ENCODE peak calls at places on chromosomes 4 and X, in six cellular contexts. One of them, this sample, is unnamed.

GRCh38 chr4:10275696-10276095 is 159.1 kb upstream of the WDR1 start:
- DNase-seq in left ventricle myocardium inferior: no peak
- DNase-seq in Right ventricle myocardium superior: no peak
- DNase-seq in BE2C: no peak
- DNase-seq in progenitor cell of endocrine pancreas: no peak
- DNase-seq in NCI-H1417: peak
- DNase-seq in this sample: no peak

GRCh38 chrX:154541896-154542722 is 4.5 kb downstream of the G6PD start:
- DNase-seq in BE2C: peak
- DNase-seq in left ventricle myocardium inferior: peak
- DNase-seq in progenitor cell of endocrine pancreas: no peak
- DNase-seq in NCI-H1417: no peak
- DNase-seq in Right ventricle myocardium superior: peak
- DNase-seq in this sample: peak

GRCh38 chr4:26410385-26411293 is 79.6 kb downstream of the CCKAR start:
- DNase-seq in BE2C: peak
- DNase-seq in left ventricle myocardium inferior: no peak
- DNase-seq in progenitor cell of endocrine pancreas: no peak
- DNase-seq in Right ventricle myocardium superior: no peak
- DNase-seq in NCI-H1417: peak
- DNase-seq in this sample: no peak

GRCh38 chrX:151268836-151269235 is 92.5 kb downstream of the GPR50 start:
- DNase-seq in Right ventricle myocardium superior: no peak
- DNase-seq in left ventricle myocardium inferior: no peak
- DNase-seq in progenitor cell of endocrine pancreas: no peak
- DNase-seq in NCI-H1417: no peak
- DNase-seq in BE2C: no peak
- DNase-seq in this sample: no peak

GRCh38 chrX:50747471-50747900 is 66.5 kb downstream of the SHROOM4 start:
- DNase-seq in BE2C: peak
- DNase-seq in Right ventricle myocardium superior: no peak
- DNase-seq in left ventricle myocardium inferior: no peak
- DNase-seq in progenitor cell of endocrine pancreas: no peak
- DNase-seq in NCI-H1417: no peak
- DNase-seq in this sample: no peak

GRCh38 chr4:663438-664428 is 10.3 kb downstream of the ATP5ME start:
- DNase-seq in NCI-H1417: peak
- DNase-seq in left ventricle myocardium inferior: peak
- DNase-seq in progenitor cell of endocrine pancreas: peak
- DNase-seq in Right ventricle myocardium superior: peak
- DNase-seq in BE2C: peak
- DNase-seq in this sample: no peak

GRCh38 chr4:56681158-56681848 is at the start of gene HOPX:
- DNase-seq in left ventricle myocardium inferior: peak
- DNase-seq in NCI-H1417: peak
- DNase-seq in BE2C: no peak
- DNase-seq in progenitor cell of endocrine pancreas: peak
- DNase-seq in Right ventricle myocardium superior: peak
- DNase-seq in this sample: no peak

GRCh38 chrX:2693123-2693438 is 2.0 kb downstream of the CD99 start:
- DNase-seq in progenitor cell of endocrine pancreas: no peak
- DNase-seq in left ventricle myocardium inferior: no peak
- DNase-seq in NCI-H1417: no peak
- DNase-seq in Right ventricle myocardium superior: no peak
- DNase-seq in BE2C: no peak
- DNase-seq in this sample: no peak

GRCh38 chr4:97656034-97656720 is 487.1 kb downstream of the STPG2 start:
- DNase-seq in left ventricle myocardium inferior: no peak
- DNase-seq in NCI-H1417: no peak
- DNase-seq in progenitor cell of endocrine pancreas: no peak
- DNase-seq in Right ventricle myocardium superior: no peak
- DNase-seq in BE2C: no peak
- DNase-seq in this sample: no peak

GRCh38 chrX:24207826-24208225 is 58.3 kb downstream of the ZFX start:
- DNase-seq in Right ventricle myocardium superior: no peak
- DNase-seq in progenitor cell of endocrine pancreas: no peak
- DNase-seq in NCI-H1417: no peak
- DNase-seq in left ventricle myocardium inferior: no peak
- DNase-seq in BE2C: no peak
- DNase-seq in this sample: no peak

GRCh38 chr4:52358855-52359254 is 300.2 kb downstream of the USP46 start:
- DNase-seq in progenitor cell of endocrine pancreas: no peak
- DNase-seq in BE2C: no peak
- DNase-seq in left ventricle myocardium inferior: peak
- DNase-seq in Right ventricle myocardium superior: peak
- DNase-seq in NCI-H1417: peak
- DNase-seq in this sample: no peak

GRCh38 chr4:151644625-151645024 is 116.2 kb downstream of the GATB start:
- DNase-seq in progenitor cell of endocrine pancreas: peak
- DNase-seq in BE2C: peak
- DNase-seq in NCI-H1417: peak
- DNase-seq in left ventricle myocardium inferior: no peak
- DNase-seq in Right ventricle myocardium superior: no peak
- DNase-seq in this sample: no peak

GRCh38 chrX:5051831-5052491 is 1176.7 kb downstream of the NLGN4X start:
- DNase-seq in BE2C: no peak
- DNase-seq in Right ventricle myocardium superior: peak
- DNase-seq in NCI-H1417: no peak
- DNase-seq in left ventricle myocardium inferior: peak
- DNase-seq in progenitor cell of endocrine pancreas: no peak
- DNase-seq in this sample: no peak

GRCh38 chr4:108433832-108434231 is 186.5 kb upstream of the RPL34 start:
- DNase-seq in Right ventricle myocardium superior: no peak
- DNase-seq in NCI-H1417: no peak
- DNase-seq in progenitor cell of endocrine pancreas: no peak
- DNase-seq in BE2C: no peak
- DNase-seq in left ventricle myocardium inferior: no peak
- DNase-seq in this sample: peak

GRCh38 chrX:9231491-9231890 is 197.6 kb upstream of the FAM9B start:
- DNase-seq in Right ventricle myocardium superior: no peak
- DNase-seq in progenitor cell of endocrine pancreas: no peak
- DNase-seq in NCI-H1417: no peak
- DNase-seq in BE2C: no peak
- DNase-seq in left ventricle myocardium inferior: no peak
- DNase-seq in this sample: no peak

GRCh38 chr4:24001945-24002640 is 112.2 kb upstream of the PPARGC1A start:
- DNase-seq in NCI-H1417: no peak
- DNase-seq in BE2C: no peak
- DNase-seq in left ventricle myocardium inferior: no peak
- DNase-seq in progenitor cell of endocrine pancreas: no peak
- DNase-seq in Right ventricle myocardium superior: no peak
- DNase-seq in this sample: no peak

GRCh38 chr4:140027135-140027534 is 126.8 kb downstream of the MAML3 start:
- DNase-seq in progenitor cell of endocrine pancreas: no peak
- DNase-seq in Right ventricle myocardium superior: no peak
- DNase-seq in NCI-H1417: no peak
- DNase-seq in BE2C: no peak
- DNase-seq in left ventricle myocardium inferior: no peak
- DNase-seq in this sample: no peak

GRCh38 chrX:108447303-108447702 is 7.7 kb downstream of the COL4A5 start:
- DNase-seq in left ventricle myocardium inferior: no peak
- DNase-seq in NCI-H1417: no peak
- DNase-seq in BE2C: no peak
- DNase-seq in Right ventricle myocardium superior: no peak
- DNase-seq in progenitor cell of endocrine pancreas: no peak
- DNase-seq in this sample: no peak

GRCh38 chr4:151530783-151531182 is 121.8 kb downstream of the FHIP1A start:
- DNase-seq in left ventricle myocardium inferior: no peak
- DNase-seq in progenitor cell of endocrine pancreas: no peak
- DNase-seq in Right ventricle myocardium superior: no peak
- DNase-seq in BE2C: no peak
- DNase-seq in NCI-H1417: no peak
- DNase-seq in this sample: no peak

GRCh38 chrX:38654302-38654701 is 93.0 kb downstream of the TSPAN7 start:
- DNase-seq in Right ventricle myocardium superior: no peak
- DNase-seq in left ventricle myocardium inferior: no peak
- DNase-seq in NCI-H1417: peak
- DNase-seq in progenitor cell of endocrine pancreas: no peak
- DNase-seq in BE2C: peak
- DNase-seq in this sample: no peak

GRCh38 chr4:8128096-8128856 is 30.3 kb downstream of the ABLIM2 start:
- DNase-seq in Right ventricle myocardium superior: no peak
- DNase-seq in progenitor cell of endocrine pancreas: no peak
- DNase-seq in NCI-H1417: no peak
- DNase-seq in BE2C: no peak
- DNase-seq in left ventricle myocardium inferior: no peak
- DNase-seq in this sample: no peak

GRCh38 chr4:66639361-66639760 is 905.9 kb downstream of the CENPC start:
- DNase-seq in Right ventricle myocardium superior: no peak
- DNase-seq in BE2C: no peak
- DNase-seq in left ventricle myocardium inferior: no peak
- DNase-seq in progenitor cell of endocrine pancreas: no peak
- DNase-seq in NCI-H1417: peak
- DNase-seq in this sample: no peak

GRCh38 chrX:80578518-80579105 is 158.4 kb downstream of the TENT5D start:
- DNase-seq in Right ventricle myocardium superior: no peak
- DNase-seq in BE2C: no peak
- DNase-seq in left ventricle myocardium inferior: no peak
- DNase-seq in NCI-H1417: peak
- DNase-seq in progenitor cell of endocrine pancreas: no peak
- DNase-seq in this sample: no peak

GRCh38 chr4:89535251-89535650 is 227.7 kb upstream of the GPRIN3 start:
- DNase-seq in BE2C: no peak
- DNase-seq in NCI-H1417: no peak
- DNase-seq in Right ventricle myocardium superior: no peak
- DNase-seq in progenitor cell of endocrine pancreas: no peak
- DNase-seq in left ventricle myocardium inferior: no peak
- DNase-seq in this sample: no peak

GRCh38 chrX:34656467-34656841 is 631 bp downstream of the TMEM47 start:
- DNase-seq in left ventricle myocardium inferior: peak
- DNase-seq in progenitor cell of endocrine pancreas: peak
- DNase-seq in NCI-H1417: no peak
- DNase-seq in BE2C: no peak
- DNase-seq in Right ventricle myocardium superior: peak
- DNase-seq in this sample: no peak

GRCh38 chr4:94015956-94016355 is 187.4 kb downstream of the ATOH1 start:
- DNase-seq in progenitor cell of endocrine pancreas: no peak
- DNase-seq in BE2C: no peak
- DNase-seq in NCI-H1417: no peak
- DNase-seq in left ventricle myocardium inferior: no peak
- DNase-seq in Right ventricle myocardium superior: no peak
- DNase-seq in this sample: no peak

GRCh38 chr4:22496165-22496813 is 19.6 kb downstream of the ADGRA3 start:
- DNase-seq in Right ventricle myocardium superior: no peak
- DNase-seq in left ventricle myocardium inferior: no peak
- DNase-seq in progenitor cell of endocrine pancreas: no peak
- DNase-seq in BE2C: no peak
- DNase-seq in NCI-H1417: no peak
- DNase-seq in this sample: no peak

GRCh38 chrX:77451041-77451440 is 3.9 kb downstream of the FGF16 start:
- DNase-seq in BE2C: no peak
- DNase-seq in left ventricle myocardium inferior: no peak
- DNase-seq in progenitor cell of endocrine pancreas: no peak
- DNase-seq in NCI-H1417: no peak
- DNase-seq in Right ventricle myocardium superior: no peak
- DNase-seq in this sample: no peak

GRCh38 chr4:109211671-109212070 is 90.8 kb downstream of the COL25A1 start:
- DNase-seq in progenitor cell of endocrine pancreas: no peak
- DNase-seq in left ventricle myocardium inferior: no peak
- DNase-seq in BE2C: no peak
- DNase-seq in Right ventricle myocardium superior: no peak
- DNase-seq in NCI-H1417: no peak
- DNase-seq in this sample: no peak

GRCh38 chr4:87839309-87839946 is 6.7 kb downstream of the MEPE start:
- DNase-seq in BE2C: no peak
- DNase-seq in Right ventricle myocardium superior: peak
- DNase-seq in progenitor cell of endocrine pancreas: no peak
- DNase-seq in NCI-H1417: peak
- DNase-seq in left ventricle myocardium inferior: peak
- DNase-seq in this sample: peak

GRCh38 chrX:106862972-106863688 is 40.0 kb downstream of the RIPPLY1 start:
- DNase-seq in left ventricle myocardium inferior: no peak
- DNase-seq in progenitor cell of endocrine pancreas: no peak
- DNase-seq in BE2C: peak
- DNase-seq in NCI-H1417: peak
- DNase-seq in Right ventricle myocardium superior: no peak
- DNase-seq in this sample: no peak

GRCh38 chr4:183989931-183990330 is 84.8 kb downstream of the STOX2 start:
- DNase-seq in left ventricle myocardium inferior: no peak
- DNase-seq in BE2C: no peak
- DNase-seq in Right ventricle myocardium superior: no peak
- DNase-seq in NCI-H1417: no peak
- DNase-seq in progenitor cell of endocrine pancreas: no peak
- DNase-seq in this sample: no peak

GRCh38 chr4:39539026-39539690 is 11.9 kb upstream of the UGDH start:
- DNase-seq in progenitor cell of endocrine pancreas: no peak
- DNase-seq in Right ventricle myocardium superior: no peak
- DNase-seq in left ventricle myocardium inferior: no peak
- DNase-seq in NCI-H1417: no peak
- DNase-seq in BE2C: no peak
- DNase-seq in this sample: no peak

GRCh38 chr4:82599336-82599735 is 37.5 kb upstream of the TMEM150C start:
- DNase-seq in progenitor cell of endocrine pancreas: no peak
- DNase-seq in BE2C: peak
- DNase-seq in Right ventricle myocardium superior: no peak
- DNase-seq in left ventricle myocardium inferior: no peak
- DNase-seq in NCI-H1417: no peak
- DNase-seq in this sample: no peak